ENCODE peak calls at places on chromosomes 6 and 20, in eight cellular contexts. One of them, this sample, is unnamed.

GRCh38 chr6:137776786-137777185 is 90.3 kb upstream of the TNFAIP3 start:
- DNase-seq in heart left ventricle: no peak
- DNase-seq in ascending aorta: no peak
- DNase-seq in dorsolateral prefrontal cortex: no peak
- DNase-seq in lower lobe of right lung: no peak
- DNase-seq in choroid plexus epithelial cell: peak
- DNase-seq in gastrocnemius medialis: no peak
- DNase-seq in GM06990: no peak
- DNase-seq in this sample: no peak

GRCh38 chr6:153980176-153980575 is 58.9 kb upstream of the OPRM1 start:
- DNase-seq in heart left ventricle: no peak
- DNase-seq in ascending aorta: no peak
- DNase-seq in dorsolateral prefrontal cortex: no peak
- DNase-seq in lower lobe of right lung: no peak
- DNase-seq in choroid plexus epithelial cell: no peak
- DNase-seq in gastrocnemius medialis: no peak
- DNase-seq in GM06990: no peak
- DNase-seq in this sample: no peak

GRCh38 chr20:62845416-62845815 is 16.2 kb downstream of the TCFL5 start:
- DNase-seq in heart left ventricle: no peak
- DNase-seq in ascending aorta: no peak
- DNase-seq in dorsolateral prefrontal cortex: no peak
- DNase-seq in lower lobe of right lung: no peak
- DNase-seq in choroid plexus epithelial cell: no peak
- DNase-seq in gastrocnemius medialis: no peak
- DNase-seq in GM06990: no peak
- DNase-seq in this sample: no peak

GRCh38 chr6:170165085-170165484 is 125.8 kb downstream of the DLL1 start:
- DNase-seq in heart left ventricle: peak
- DNase-seq in ascending aorta: peak
- DNase-seq in dorsolateral prefrontal cortex: no peak
- DNase-seq in lower lobe of right lung: peak
- DNase-seq in choroid plexus epithelial cell: no peak
- DNase-seq in gastrocnemius medialis: no peak
- DNase-seq in GM06990: no peak
- DNase-seq in this sample: peak

GRCh38 chr20:22732751-22733150 is 148.4 kb upstream of the FOXA2 start:
- DNase-seq in heart left ventricle: no peak
- DNase-seq in ascending aorta: no peak
- DNase-seq in dorsolateral prefrontal cortex: no peak
- DNase-seq in lower lobe of right lung: no peak
- DNase-seq in choroid plexus epithelial cell: no peak
- DNase-seq in gastrocnemius medialis: no peak
- DNase-seq in GM06990: no peak
- DNase-seq in this sample: no peak

GRCh38 chr6:21955196-21955595 is 341.6 kb downstream of the PRL start:
- DNase-seq in heart left ventricle: no peak
- DNase-seq in ascending aorta: no peak
- DNase-seq in dorsolateral prefrontal cortex: no peak
- DNase-seq in lower lobe of right lung: no peak
- DNase-seq in choroid plexus epithelial cell: no peak
- DNase-seq in gastrocnemius medialis: no peak
- DNase-seq in GM06990: no peak
- DNase-seq in this sample: no peak

GRCh38 chr6:165605901-165606739 is 56.9 kb downstream of the PDE10A start:
- DNase-seq in heart left ventricle: no peak
- DNase-seq in ascending aorta: no peak
- DNase-seq in dorsolateral prefrontal cortex: no peak
- DNase-seq in lower lobe of right lung: no peak
- DNase-seq in choroid plexus epithelial cell: peak
- DNase-seq in gastrocnemius medialis: no peak
- DNase-seq in GM06990: no peak
- DNase-seq in this sample: no peak

GRCh38 chr6:124961784-124962611 is at the start of gene RNF217:
- DNase-seq in heart left ventricle: peak
- DNase-seq in ascending aorta: peak
- DNase-seq in dorsolateral prefrontal cortex: peak
- DNase-seq in lower lobe of right lung: peak
- DNase-seq in choroid plexus epithelial cell: peak
- DNase-seq in gastrocnemius medialis: peak
- DNase-seq in GM06990: peak
- DNase-seq in this sample: no peak

DNA sequence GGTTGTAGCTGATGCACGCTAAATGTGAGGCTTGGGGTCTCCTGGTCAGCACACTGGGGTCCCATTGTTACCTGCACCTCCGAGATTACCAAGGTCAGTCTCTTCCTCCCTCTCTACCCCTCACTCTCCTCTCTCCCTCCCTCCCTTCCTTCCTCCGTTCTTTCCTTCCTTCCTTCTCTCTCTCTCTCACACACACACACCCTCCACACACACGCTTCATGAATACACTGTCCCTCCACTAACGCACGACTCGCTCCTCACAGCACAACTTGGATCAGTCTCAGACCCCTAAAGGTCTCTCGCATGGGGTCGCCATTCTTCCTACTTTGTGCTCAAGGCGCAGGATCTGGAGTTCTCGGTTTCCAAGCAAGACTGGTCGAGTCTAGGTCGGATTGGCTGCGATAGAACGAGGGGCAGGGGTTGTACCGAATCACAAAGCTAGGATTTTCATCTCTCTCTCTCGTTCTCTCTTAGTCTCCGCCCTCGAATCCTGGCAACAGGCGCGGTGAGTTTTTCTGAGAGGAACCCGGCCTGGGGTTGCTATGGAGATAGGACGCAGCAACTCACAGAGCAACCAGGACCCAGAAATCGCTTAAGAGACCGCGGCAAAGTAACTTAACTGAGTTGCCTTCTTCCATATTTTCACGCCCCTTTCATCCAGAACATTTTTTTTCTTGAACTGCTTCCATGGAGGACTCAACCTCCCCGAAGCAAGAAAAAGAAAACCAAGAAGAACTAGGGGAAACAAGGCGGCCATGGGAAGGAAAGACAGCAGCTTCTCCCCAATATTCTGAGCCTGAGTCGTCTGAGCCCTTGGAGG is at the start of gene RSPH4A:
- DNase-seq in heart left ventricle: peak
- DNase-seq in ascending aorta: peak
- DNase-seq in dorsolateral prefrontal cortex: peak
- DNase-seq in lower lobe of right lung: peak
- DNase-seq in choroid plexus epithelial cell: peak
- DNase-seq in gastrocnemius medialis: peak
- DNase-seq in GM06990: peak
- DNase-seq in this sample: peak
- TF ChIP-seq CTCF in heart left ventricle: no peak
- TF ChIP-seq CTCF in ascending aorta: no peak
- TF ChIP-seq CTCF in dorsolateral prefrontal cortex: peak
- TF ChIP-seq CTCF in lower lobe of right lung: no peak
- TF ChIP-seq CTCF in choroid plexus epithelial cell: peak
- TF ChIP-seq CTCF in gastrocnemius medialis: no peak
- TF ChIP-seq CTCF in GM06990: no peak
- TF ChIP-seq CTCF in this sample: no peak

DNA sequence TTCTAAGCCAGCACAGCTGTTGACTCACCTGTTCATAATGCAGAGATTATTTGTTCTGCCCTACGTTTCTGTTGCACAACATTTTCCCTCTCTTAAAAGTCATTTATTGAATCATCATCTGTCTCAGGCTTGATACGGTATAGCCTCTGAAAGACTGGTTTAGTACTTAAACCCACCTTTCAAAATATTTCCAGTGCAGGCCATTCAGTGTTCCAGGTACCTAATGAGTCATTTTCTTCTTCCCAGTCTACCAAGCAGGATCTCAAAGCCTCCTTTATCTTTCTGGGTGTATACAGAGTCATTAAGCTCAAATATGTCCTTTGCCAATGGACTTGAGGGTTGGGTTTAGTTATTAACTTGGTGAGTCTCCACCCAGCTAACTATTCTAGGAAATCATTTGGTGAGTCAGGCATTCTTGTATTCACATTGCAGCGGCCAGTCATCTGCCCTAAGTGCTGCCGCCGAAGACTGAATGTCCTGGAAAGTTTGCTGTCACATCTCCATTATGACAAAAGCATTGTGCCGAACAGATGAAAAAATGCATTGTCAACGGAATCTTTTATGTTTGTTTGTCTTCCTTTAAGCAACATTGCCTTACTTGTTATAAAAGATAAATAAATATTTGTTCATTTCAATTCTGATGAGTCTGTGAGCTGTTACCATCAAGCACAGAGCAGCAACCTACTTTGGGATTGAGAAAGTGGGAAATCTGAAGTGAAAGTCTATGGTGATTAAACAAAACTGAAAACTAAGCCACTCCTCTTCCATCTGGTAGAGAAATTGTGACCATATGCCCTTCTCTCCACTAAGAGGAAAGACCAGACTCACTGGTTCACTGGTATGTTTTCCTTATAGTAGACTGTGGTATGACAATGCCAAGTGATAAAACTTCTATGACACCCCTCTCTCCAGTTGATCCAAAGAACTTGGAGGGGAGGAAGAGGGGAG is 14.3 kb upstream of the FAM135A start:
- DNase-seq in heart left ventricle: no peak
- DNase-seq in ascending aorta: no peak
- DNase-seq in dorsolateral prefrontal cortex: no peak
- DNase-seq in lower lobe of right lung: peak
- DNase-seq in choroid plexus epithelial cell: peak
- DNase-seq in gastrocnemius medialis: no peak
- DNase-seq in GM06990: no peak
- DNase-seq in this sample: no peak
- H3K4me3 ChIP-seq in heart left ventricle: no peak
- H3K4me3 ChIP-seq in ascending aorta: no peak
- H3K4me3 ChIP-seq in dorsolateral prefrontal cortex: no peak
- H3K4me3 ChIP-seq in lower lobe of right lung: no peak
- H3K4me3 ChIP-seq in choroid plexus epithelial cell: no peak
- H3K4me3 ChIP-seq in gastrocnemius medialis: no peak
- H3K4me3 ChIP-seq in GM06990: no peak
- H3K4me3 ChIP-seq in this sample: no peak

GRCh38 chr6:108523697-108524096 is 37.0 kb upstream of the FOXO3 start:
- DNase-seq in heart left ventricle: no peak
- DNase-seq in ascending aorta: no peak
- DNase-seq in dorsolateral prefrontal cortex: no peak
- DNase-seq in lower lobe of right lung: no peak
- DNase-seq in choroid plexus epithelial cell: no peak
- DNase-seq in gastrocnemius medialis: no peak
- DNase-seq in GM06990: no peak
- DNase-seq in this sample: no peak

GRCh38 chr6:108521616-108522107 is 39.1 kb upstream of the FOXO3 start:
- DNase-seq in heart left ventricle: no peak
- DNase-seq in ascending aorta: no peak
- DNase-seq in dorsolateral prefrontal cortex: no peak
- DNase-seq in lower lobe of right lung: no peak
- DNase-seq in choroid plexus epithelial cell: no peak
- DNase-seq in gastrocnemius medialis: no peak
- DNase-seq in GM06990: no peak
- DNase-seq in this sample: no peak

GRCh38 chr6:108524528-108525218 is 36.0 kb upstream of the FOXO3 start:
- DNase-seq in heart left ventricle: no peak
- DNase-seq in ascending aorta: no peak
- DNase-seq in dorsolateral prefrontal cortex: no peak
- DNase-seq in lower lobe of right lung: no peak
- DNase-seq in choroid plexus epithelial cell: peak
- DNase-seq in gastrocnemius medialis: no peak
- DNase-seq in GM06990: no peak
- DNase-seq in this sample: no peak

DNA sequence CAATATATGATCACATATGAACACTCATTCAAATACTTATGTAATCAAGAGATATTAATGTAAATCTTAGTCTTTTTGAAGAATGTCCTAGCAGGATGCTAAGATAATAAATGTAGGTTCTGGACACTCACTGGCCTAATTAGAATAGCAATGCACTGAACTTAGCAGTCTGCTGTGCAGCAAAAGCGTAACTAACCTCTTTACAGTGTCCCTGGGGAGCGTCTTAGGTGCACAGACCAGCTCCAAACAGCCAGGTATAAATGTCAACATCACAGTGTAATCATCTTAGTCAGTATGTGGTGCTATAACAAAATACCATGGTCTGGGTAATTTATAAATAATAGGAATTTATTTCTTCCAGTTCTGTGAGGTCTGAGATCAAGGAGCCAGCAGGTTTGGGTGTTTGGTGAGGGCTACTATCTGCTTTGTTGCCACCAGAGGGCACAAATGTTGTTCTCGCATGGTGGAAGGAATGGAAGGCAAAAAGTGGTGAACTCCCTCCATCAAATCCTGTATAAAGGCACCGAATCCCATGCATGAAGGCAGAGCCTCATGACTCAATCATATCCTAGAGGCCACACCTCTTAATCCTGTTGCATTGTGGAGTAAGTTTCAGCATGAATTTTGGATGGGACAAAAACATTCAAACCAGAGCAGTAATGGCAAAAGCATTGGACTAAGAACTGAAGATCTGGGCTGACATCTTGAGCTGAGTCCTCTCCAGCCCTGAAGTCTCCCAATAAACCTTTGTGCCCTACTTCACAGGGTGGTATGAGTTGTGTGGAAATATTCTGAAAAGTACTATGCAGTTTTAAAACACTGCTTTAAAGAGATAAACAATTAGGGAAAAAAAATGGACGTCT is 41.8 kb upstream of the FOXO3 start:
- DNase-seq in heart left ventricle: no peak
- DNase-seq in ascending aorta: no peak
- DNase-seq in dorsolateral prefrontal cortex: no peak
- DNase-seq in lower lobe of right lung: no peak
- DNase-seq in choroid plexus epithelial cell: peak
- DNase-seq in gastrocnemius medialis: no peak
- DNase-seq in GM06990: no peak
- DNase-seq in this sample: no peak
- TF ChIP-seq CTCF in heart left ventricle: peak
- TF ChIP-seq CTCF in ascending aorta: no peak
- TF ChIP-seq CTCF in dorsolateral prefrontal cortex: peak
- TF ChIP-seq CTCF in lower lobe of right lung: peak
- TF ChIP-seq CTCF in choroid plexus epithelial cell: peak
- TF ChIP-seq CTCF in gastrocnemius medialis: no peak
- TF ChIP-seq CTCF in GM06990: peak
- TF ChIP-seq CTCF in this sample: no peak

GRCh38 chr20:20465259-20465658 is 97.4 kb downstream of the INSM1 start:
- DNase-seq in heart left ventricle: no peak
- DNase-seq in ascending aorta: no peak
- DNase-seq in dorsolateral prefrontal cortex: no peak
- DNase-seq in lower lobe of right lung: no peak
- DNase-seq in choroid plexus epithelial cell: peak
- DNase-seq in gastrocnemius medialis: no peak
- DNase-seq in GM06990: no peak
- DNase-seq in this sample: no peak

GRCh38 chr20:20466341-20466879 is 98.5 kb downstream of the INSM1 start:
- DNase-seq in heart left ventricle: no peak
- DNase-seq in ascending aorta: no peak
- DNase-seq in dorsolateral prefrontal cortex: no peak
- DNase-seq in lower lobe of right lung: no peak
- DNase-seq in choroid plexus epithelial cell: peak
- DNase-seq in gastrocnemius medialis: no peak
- DNase-seq in GM06990: peak
- DNase-seq in this sample: no peak

GRCh38 chr20:20462185-20462584 is 94.3 kb downstream of the INSM1 start:
- DNase-seq in heart left ventricle: no peak
- DNase-seq in ascending aorta: no peak
- DNase-seq in dorsolateral prefrontal cortex: no peak
- DNase-seq in lower lobe of right lung: no peak
- DNase-seq in choroid plexus epithelial cell: no peak
- DNase-seq in gastrocnemius medialis: no peak
- DNase-seq in GM06990: no peak
- DNase-seq in this sample: no peak

GRCh38 chr20:20461526-20461925 is 93.6 kb downstream of the INSM1 start:
- DNase-seq in heart left ventricle: no peak
- DNase-seq in ascending aorta: no peak
- DNase-seq in dorsolateral prefrontal cortex: no peak
- DNase-seq in lower lobe of right lung: no peak
- DNase-seq in choroid plexus epithelial cell: no peak
- DNase-seq in gastrocnemius medialis: no peak
- DNase-seq in GM06990: no peak
- DNase-seq in this sample: no peak

GRCh38 chr20:20463933-20464374 is 96.0 kb downstream of the INSM1 start:
- DNase-seq in heart left ventricle: no peak
- DNase-seq in ascending aorta: no peak
- DNase-seq in dorsolateral prefrontal cortex: peak
- DNase-seq in lower lobe of right lung: no peak
- DNase-seq in choroid plexus epithelial cell: peak
- DNase-seq in gastrocnemius medialis: no peak
- DNase-seq in GM06990: peak
- DNase-seq in this sample: no peak
- H3K4me3 ChIP-seq in heart left ventricle: no peak
- H3K4me3 ChIP-seq in ascending aorta: no peak
- H3K4me3 ChIP-seq in dorsolateral prefrontal cortex: peak
- H3K4me3 ChIP-seq in lower lobe of right lung: no peak
- H3K4me3 ChIP-seq in choroid plexus epithelial cell: no peak
- H3K4me3 ChIP-seq in gastrocnemius medialis: no peak
- H3K4me3 ChIP-seq in GM06990: peak
- H3K4me3 ChIP-seq in this sample: no peak

This sample was measured in breast epithelium.